ENCODE peak calls at places on chromosomes 6 and 20, in four cellular contexts. One of them, this sample, is unnamed.
A peak's percentile ranks its signal among the peaks of the same experiment; 100 is the strongest.

GRCh38 chr6:170027111-170028043 is 263.5 kb downstream of the DLL1 start:
- DNase-seq in HepG2: no peak
- DNase-seq in WTC11: no peak
- DNase-seq in K562: no peak
- DNase-seq in this sample: no peak

GRCh38 chr20:18224968-18225568 is 63.3 kb upstream of the ZNF133 start:
- DNase-seq in HepG2: peak; percentile 26
- DNase-seq in WTC11: no peak
- DNase-seq in K562: no peak
- DNase-seq in this sample: peak; percentile 53

GRCh38 chr20:39164642-39165041 is 202.5 kb downstream of the DHX35 start:
- DNase-seq in HepG2: no peak
- DNase-seq in WTC11: no peak
- DNase-seq in K562: no peak
- DNase-seq in this sample: no peak

GRCh38 chr6:1200706-1201105 is 111.2 kb upstream of the FOXQ1 start:
- DNase-seq in HepG2: peak; percentile 32
- DNase-seq in WTC11: no peak
- DNase-seq in K562: no peak
- DNase-seq in this sample: no peak

GRCh38 chr6:69696273-69696672 is 100.5 kb downstream of the LMBRD1 start:
- DNase-seq in HepG2: no peak
- DNase-seq in WTC11: no peak
- DNase-seq in K562: no peak
- DNase-seq in this sample: no peak

GRCh38 chr6:3911614-3912336 is 62.6 kb downstream of the FAM50B start:
- DNase-seq in HepG2: peak; percentile 93
- DNase-seq in WTC11: no peak
- DNase-seq in K562: peak; percentile 73
- DNase-seq in this sample: peak; percentile 83

GRCh38 chr6:108902389-108902792 is 54.2 kb downstream of the ARMC2 start:
- DNase-seq in HepG2: no peak
- DNase-seq in WTC11: no peak
- DNase-seq in K562: no peak
- DNase-seq in this sample: no peak

GRCh38 chr20:33862709-33863403 is 51.7 kb downstream of the CHMP4B start:
- DNase-seq in HepG2: peak; percentile 76
- DNase-seq in WTC11: peak; percentile 79
- DNase-seq in K562: peak; percentile 88
- DNase-seq in this sample: peak; percentile 55

GRCh38 chr20:62476074-62476838 is 461 bp upstream of the GATA5 start:
- DNase-seq in HepG2: no peak
- DNase-seq in WTC11: peak; percentile 56
- DNase-seq in K562: peak; percentile 90
- DNase-seq in this sample: peak; percentile 48

GRCh38 chr20:5863040-5863811 is 87.1 kb downstream of the TRMT6 start:
- DNase-seq in HepG2: no peak
- DNase-seq in WTC11: no peak
- DNase-seq in K562: no peak
- DNase-seq in this sample: no peak

GRCh38 chr6:39085129-39085528 is 29.9 kb downstream of the SAYSD1 start:
- DNase-seq in HepG2: no peak
- DNase-seq in WTC11: no peak
- DNase-seq in K562: no peak
- DNase-seq in this sample: no peak

GRCh38 chr20:36483919-36484808 is 57.2 kb upstream of the MYL9 start:
- DNase-seq in HepG2: no peak
- DNase-seq in WTC11: no peak
- DNase-seq in K562: no peak
- DNase-seq in this sample: no peak

GRCh38 chr20:38216736-38217595 is 43.6 kb downstream of the KIAA1755 start:
- DNase-seq in HepG2: no peak
- DNase-seq in WTC11: no peak
- DNase-seq in K562: no peak
- DNase-seq in this sample: no peak

GRCh38 chr20:15899972-15900371 is 673.3 kb downstream of the KIF16B start:
- DNase-seq in HepG2: no peak
- DNase-seq in WTC11: no peak
- DNase-seq in K562: no peak
- DNase-seq in this sample: no peak

GRCh38 chr20:50126662-50127061 is 13.7 kb upstream of the UBE2V1 start:
- DNase-seq in HepG2: no peak
- DNase-seq in WTC11: no peak
- DNase-seq in K562: no peak
- DNase-seq in this sample: no peak

DNA sequence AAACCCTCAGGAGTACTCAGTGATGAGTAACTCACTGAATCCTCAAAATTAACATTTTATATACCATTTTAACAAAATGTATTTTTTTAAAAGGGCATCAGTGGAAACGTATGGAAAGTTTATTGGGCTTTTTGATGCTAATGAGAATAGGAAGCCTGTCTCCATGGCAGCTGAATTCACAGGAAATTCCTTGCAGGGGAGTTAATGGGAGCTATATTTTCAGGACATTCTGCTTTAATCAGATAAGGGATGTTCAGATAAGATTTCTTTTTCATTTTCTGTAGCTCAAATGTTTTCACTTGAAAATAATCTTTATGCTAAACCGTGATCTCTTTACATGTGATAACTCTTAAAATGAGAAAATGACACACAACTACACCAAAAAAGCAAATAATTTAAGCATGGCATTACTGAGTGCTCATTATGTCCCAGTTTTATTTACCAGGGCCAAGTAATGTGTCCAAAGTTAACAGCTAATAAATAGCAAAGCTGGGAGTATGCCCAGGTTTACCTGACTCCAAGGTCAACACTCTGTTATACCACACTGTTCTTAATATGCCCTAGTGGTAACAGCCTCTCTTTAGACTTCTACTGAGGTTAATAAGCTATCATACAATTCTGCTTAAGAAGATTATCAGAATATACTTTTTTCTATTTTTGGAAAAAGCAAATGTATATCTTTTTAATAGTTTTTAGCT is 348.1 kb downstream of the GRIK2 start:
- DNase-seq in HepG2: no peak
- DNase-seq in WTC11: no peak
- DNase-seq in K562: no peak
- DNase-seq in this sample: no peak
- TF ChIP-seq ESRRA in HepG2: no peak
- TF ChIP-seq ESRRA in WTC11: no peak
- TF ChIP-seq ESRRA in K562: no peak
- TF ChIP-seq ESRRA in this sample: no peak

GRCh38 chr6:8013763-8014162 is 50.4 kb downstream of the BLOC1S5 start:
- DNase-seq in HepG2: no peak
- DNase-seq in WTC11: no peak
- DNase-seq in K562: no peak
- DNase-seq in this sample: no peak
- TF ChIP-seq ESRRA in HepG2: no peak
- TF ChIP-seq ESRRA in WTC11: no peak
- TF ChIP-seq ESRRA in K562: no peak
- TF ChIP-seq ESRRA in this sample: no peak

GRCh38 chr20:24052599-24053275 is 64.2 kb upstream of the GGTLC1 start:
- DNase-seq in HepG2: no peak
- DNase-seq in WTC11: no peak
- DNase-seq in K562: no peak
- DNase-seq in this sample: no peak

GRCh38 chr20:24049081-24049480 is 60.5 kb upstream of the GGTLC1 start:
- DNase-seq in HepG2: no peak
- DNase-seq in WTC11: no peak
- DNase-seq in K562: no peak
- DNase-seq in this sample: no peak

GRCh38 chr20:24051160-24051559 is 62.6 kb upstream of the GGTLC1 start:
- DNase-seq in HepG2: no peak
- DNase-seq in WTC11: no peak
- DNase-seq in K562: no peak
- DNase-seq in this sample: no peak

GRCh38 chr20:24048014-24048611 is 59.5 kb upstream of the GGTLC1 start:
- DNase-seq in HepG2: no peak
- DNase-seq in WTC11: no peak
- DNase-seq in K562: no peak
- DNase-seq in this sample: no peak

GRCh38 chr20:24050119-24050518 is 61.5 kb upstream of the GGTLC1 start:
- DNase-seq in HepG2: no peak
- DNase-seq in WTC11: no peak
- DNase-seq in K562: no peak
- DNase-seq in this sample: no peak
- TF ChIP-seq ESRRA in HepG2: no peak
- TF ChIP-seq ESRRA in WTC11: no peak
- TF ChIP-seq ESRRA in K562: no peak
- TF ChIP-seq ESRRA in this sample: no peak

DNA sequence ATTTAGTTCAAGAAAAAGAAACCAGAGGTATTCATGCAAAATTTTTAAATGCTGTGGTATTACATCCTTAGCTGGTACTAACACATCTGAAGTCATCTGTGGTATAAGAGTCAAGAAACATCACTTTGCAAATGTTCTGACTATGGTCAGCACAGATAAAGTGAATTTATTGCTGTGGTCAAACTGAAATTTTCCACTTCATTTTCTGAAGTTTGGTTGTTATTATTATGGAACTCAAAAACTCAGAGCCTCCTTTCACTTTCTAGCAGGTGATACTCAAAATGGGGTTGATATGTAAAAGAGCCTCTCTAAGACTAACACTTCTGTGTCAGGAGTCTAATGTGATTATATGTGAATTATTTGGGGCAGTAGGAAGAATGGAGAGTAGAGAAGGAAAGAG is 257.8 kb downstream of the RNGTT start:
- DNase-seq in HepG2: no peak
- DNase-seq in WTC11: no peak
- DNase-seq in K562: no peak
- DNase-seq in this sample: no peak
- TF ChIP-seq ESRRA in HepG2: no peak
- TF ChIP-seq ESRRA in WTC11: no peak
- TF ChIP-seq ESRRA in K562: no peak
- TF ChIP-seq ESRRA in this sample: no peak

GRCh38 chr20:57612916-57613315 is 7.3 kb downstream of the ZBP1 start:
- DNase-seq in HepG2: no peak
- DNase-seq in WTC11: no peak
- DNase-seq in K562: no peak
- DNase-seq in this sample: no peak
- TF ChIP-seq ESRRA in HepG2: no peak
- TF ChIP-seq ESRRA in WTC11: no peak
- TF ChIP-seq ESRRA in K562: no peak
- TF ChIP-seq ESRRA in this sample: no peak